ENCODE peak calls at places on chromosomes 3 and 15, in five cellular contexts. W is mesendoderm, D is endodermal cell, C is neuronal stem cell, O is ovary. S is an unnamed sample. For H3K4me1, the result is how much of the 10 kb centered on the place peaks cover.

GRCh38 chr3:188286087-188286513 is 132.1 kb downstream of the LPP start:
- DNase-seq in W (no peak), D (no peak), C (no peak), O (no peak), S (no peak)

GRCh38 chr3:123881771-123882170 is 2.4 kb downstream of the MYLK start:
- DNase-seq in W (peak), D (peak), C (no peak), O (no peak), S (no peak)

GRCh38 chr3:179116816-179117215 is 31.3 kb upstream of the PIK3CA start:
- DNase-seq in W (no peak), D (no peak), C (no peak), O (no peak), S (no peak)

GRCh38 chr3:126493731-126494130 is 18.0 kb upstream of the ZXDC start:
- DNase-seq in W (no peak), D (no peak), C (no peak), O (no peak), S (no peak)

GRCh38 chr3:160259589-160259988 is 34.4 kb downstream of the C3orf80 start:
- DNase-seq in W (no peak), D (no peak), C (no peak), O (no peak), S (no peak)

GRCh38 chr3:55701997-55702396 is 214.9 kb upstream of the WNT5A start:
- DNase-seq in W (no peak), D (no peak), C (no peak), O (no peak), S (no peak)

GRCh38 chr15:101521563-101521962 is 32.1 kb upstream of the PCSK6 start:
- DNase-seq in W (no peak), D (no peak), C (no peak), O (no peak), S (no peak)

GRCh38 chr15:100167884-100168375 is 173.8 kb downstream of the ADAMTS17 start:
- DNase-seq in W (no peak), D (no peak), C (no peak), O (no peak), S (no peak)

GRCh38 chr3:115512565-115513410 is 110.5 kb upstream of the GAP43 start:
- DNase-seq in W (peak), D (peak), C (peak), O (peak), S (peak)

GRCh38 chr15:57109005-57109404 is 190.6 kb downstream of the TCF12 start:
- DNase-seq in W (no peak), D (no peak), C (no peak), O (no peak), S (no peak)

GRCh38 chr3:149330609-149331008 is 2.8 kb downstream of the TM4SF18 start:
- DNase-seq in W (no peak), D (no peak), C (no peak), O (no peak), S (no peak)

GRCh38 chr3:53166781-53167291 is 5.8 kb downstream of the PRKCD start:
- DNase-seq in W (no peak), D (no peak), C (no peak), O (peak), S (no peak)
- H3K4me1 ChIP-seq in W (under half), D (under half), C (under half), O (under half), S (under half)

GRCh38 chr3:134795776-134796312 is 784 bp downstream of the EPHB1 start:
- DNase-seq in W (peak), D (peak), C (peak), O (peak), S (no peak)

GRCh38 chr3:134797816-134798451 is 2.9 kb downstream of the EPHB1 start:
- DNase-seq in W (no peak), D (peak), C (no peak), O (no peak), S (no peak)

GRCh38 chr3:134796313-134797079 is 1.4 kb downstream of the EPHB1 start:
- DNase-seq in W (peak), D (peak), C (peak), O (peak), S (no peak)

GRCh38 chr3:134798681-134799311 is 3.7 kb downstream of the EPHB1 start:
- DNase-seq in W (no peak), D (peak), C (no peak), O (no peak), S (no peak)

DNA sequence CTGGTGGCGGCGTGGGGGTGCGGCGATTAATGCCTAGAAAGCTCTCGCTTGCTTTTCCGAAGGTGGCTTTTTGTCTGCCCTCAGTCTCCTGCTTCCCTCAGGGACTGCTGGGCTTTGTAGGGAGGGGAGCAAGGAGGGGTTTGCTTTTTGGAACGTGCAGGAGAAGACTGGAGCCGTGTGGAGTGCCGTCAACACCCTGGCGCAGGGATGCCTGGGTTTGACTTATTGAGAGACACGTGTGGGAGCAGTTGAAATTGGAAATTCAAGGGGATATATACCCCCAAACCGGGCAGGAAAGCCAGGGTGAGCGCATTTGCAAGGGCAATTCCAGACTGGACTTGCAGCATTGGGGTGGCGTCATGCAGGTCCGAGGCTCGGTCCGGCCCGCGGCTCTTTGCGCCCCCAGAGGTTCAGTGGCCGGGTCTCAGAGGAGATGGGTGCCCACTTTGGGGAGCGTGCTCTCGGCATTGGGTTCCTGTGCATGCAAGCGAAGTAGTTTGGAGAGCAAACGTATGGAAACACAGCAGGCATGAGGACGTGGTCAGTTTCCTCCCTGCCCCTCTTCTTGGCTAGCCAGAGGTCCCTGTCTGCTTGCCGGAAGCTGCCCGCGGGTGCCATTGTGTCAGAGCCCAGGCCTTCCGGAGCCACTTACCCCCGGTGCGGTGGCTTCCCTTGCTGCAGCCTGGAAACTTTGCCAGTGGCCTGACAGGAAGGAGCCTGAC is 2.2 kb downstream of the EPHB1 start:
- DNase-seq in W (peak), D (peak), C (no peak), O (no peak), S (no peak)
- H3K4me3 ChIP-seq in W (no peak), D (peak), C (peak), O (peak), S (no peak)

GRCh38 chr3:182323898-182324297 is 469.4 kb upstream of the ATP11B start:
- DNase-seq in W (no peak), D (no peak), C (no peak), O (no peak), S (no peak)
- H3K27ac ChIP-seq in W (no peak), D (peak), C (no peak), O (no peak), S (no peak)

GRCh38 chr3:71131893-71132314 is 451.6 kb downstream of the FOXP1 start:
- DNase-seq in W (peak), D (no peak), C (no peak), O (no peak), S (no peak)
- H3K4me1 ChIP-seq in W (under half), D (under half), C (under half), O (under half), S (half or more)

GRCh38 chr3:12347301-12347700 is 58.4 kb downstream of the PPARG start:
- DNase-seq in W (no peak), D (no peak), C (no peak), O (no peak), S (no peak)

GRCh38 chr3:12343091-12343494 is 54.2 kb downstream of the PPARG start:
- DNase-seq in W (no peak), D (no peak), C (no peak), O (no peak), S (no peak)

GRCh38 chr3:12345141-12345561 is 56.3 kb downstream of the PPARG start:
- DNase-seq in W (peak), D (no peak), C (no peak), O (no peak), S (no peak)

GRCh38 chr3:12342151-12342550 is 53.3 kb downstream of the PPARG start:
- DNase-seq in W (no peak), D (no peak), C (no peak), O (no peak), S (no peak)

DNA sequence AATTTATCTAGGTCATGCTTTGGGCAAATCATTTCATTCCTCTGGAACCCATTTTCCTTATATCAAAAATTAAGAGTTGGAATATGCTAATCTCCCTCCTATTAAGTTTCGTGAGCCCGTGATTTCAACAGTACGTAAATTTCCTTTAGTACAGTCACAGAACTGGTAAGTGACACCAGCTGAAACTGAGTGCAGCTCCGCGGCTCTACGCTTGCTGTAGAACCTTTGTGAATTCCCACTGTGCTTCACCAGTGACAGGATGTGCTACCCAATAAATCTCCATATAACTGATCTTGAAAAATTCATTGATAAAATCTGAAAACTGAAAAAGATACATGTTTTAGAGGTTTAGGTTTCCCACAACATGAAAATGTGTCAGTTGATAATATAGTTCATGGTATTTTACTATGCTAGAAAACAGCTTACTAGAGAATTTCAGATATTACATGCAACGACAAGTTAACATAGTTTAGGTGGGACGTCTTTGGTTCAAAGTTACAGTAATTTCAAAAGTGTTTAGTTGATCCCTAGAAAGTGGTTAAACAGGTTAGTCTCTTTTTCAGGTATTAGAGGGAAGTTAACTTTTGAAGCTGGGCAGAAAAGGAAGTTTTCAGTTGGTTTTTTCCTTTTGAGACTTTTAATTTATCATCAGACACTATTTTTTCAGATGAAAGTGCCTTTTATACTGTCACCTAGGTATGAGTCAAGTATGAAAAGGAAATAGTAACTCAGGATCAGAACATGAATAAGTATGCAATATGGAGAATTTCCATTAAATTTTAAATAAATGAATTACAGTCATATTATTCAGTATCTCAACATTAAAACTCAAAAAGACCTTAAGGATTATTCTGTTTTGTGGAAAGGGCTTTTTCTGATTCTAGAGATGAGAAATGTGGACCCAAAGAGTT is 57.0 kb downstream of the PPARG start:
- DNase-seq in W (no peak), D (no peak), C (no peak), O (no peak), S (no peak)
- H3K4me3 ChIP-seq in W (no peak), D (no peak), C (no peak), O (no peak), S (no peak)

DNA sequence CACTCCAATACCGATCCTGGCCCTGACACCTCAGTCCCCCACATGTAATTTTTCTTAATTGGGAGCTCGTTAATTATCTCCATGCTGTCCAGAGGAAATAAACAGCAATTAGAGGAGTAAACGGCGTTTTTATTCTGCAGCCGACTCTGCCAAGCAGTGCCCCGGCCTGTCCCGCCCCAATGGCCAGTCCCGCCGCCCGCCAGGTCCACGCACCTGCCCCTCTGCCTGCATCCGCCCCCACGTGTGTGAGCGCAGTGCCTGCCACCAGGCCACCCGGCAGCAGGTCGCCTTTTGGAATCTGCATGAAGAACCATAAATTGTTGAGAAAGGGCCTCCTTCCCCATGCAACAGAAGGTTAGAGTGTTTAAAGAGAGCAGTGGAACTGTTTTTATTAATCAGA is 87.4 kb upstream of the LINGO1 start:
- DNase-seq in W (no peak), D (no peak), C (no peak), O (no peak), S (no peak)
- H3K27ac ChIP-seq in W (no peak), D (no peak), C (no peak), O (no peak), S (no peak)

GRCh38 chr3:58209933-58210332 is 839 bp downstream of the DNASE1L3 start:
- DNase-seq in W (no peak), D (no peak), C (no peak), O (no peak), S (no peak)
- H3K4me1 ChIP-seq in W (under half), D (under half), C (under half), O (under half), S (under half)

GRCh38 chr15:65757256-65757655 is 34.8 kb downstream of the DENND4A start:
- DNase-seq in W (no peak), D (no peak), C (no peak), O (no peak), S (no peak)
- H3K4me3 ChIP-seq in W (no peak), D (no peak), C (no peak), O (no peak), S (no peak)

DNA sequence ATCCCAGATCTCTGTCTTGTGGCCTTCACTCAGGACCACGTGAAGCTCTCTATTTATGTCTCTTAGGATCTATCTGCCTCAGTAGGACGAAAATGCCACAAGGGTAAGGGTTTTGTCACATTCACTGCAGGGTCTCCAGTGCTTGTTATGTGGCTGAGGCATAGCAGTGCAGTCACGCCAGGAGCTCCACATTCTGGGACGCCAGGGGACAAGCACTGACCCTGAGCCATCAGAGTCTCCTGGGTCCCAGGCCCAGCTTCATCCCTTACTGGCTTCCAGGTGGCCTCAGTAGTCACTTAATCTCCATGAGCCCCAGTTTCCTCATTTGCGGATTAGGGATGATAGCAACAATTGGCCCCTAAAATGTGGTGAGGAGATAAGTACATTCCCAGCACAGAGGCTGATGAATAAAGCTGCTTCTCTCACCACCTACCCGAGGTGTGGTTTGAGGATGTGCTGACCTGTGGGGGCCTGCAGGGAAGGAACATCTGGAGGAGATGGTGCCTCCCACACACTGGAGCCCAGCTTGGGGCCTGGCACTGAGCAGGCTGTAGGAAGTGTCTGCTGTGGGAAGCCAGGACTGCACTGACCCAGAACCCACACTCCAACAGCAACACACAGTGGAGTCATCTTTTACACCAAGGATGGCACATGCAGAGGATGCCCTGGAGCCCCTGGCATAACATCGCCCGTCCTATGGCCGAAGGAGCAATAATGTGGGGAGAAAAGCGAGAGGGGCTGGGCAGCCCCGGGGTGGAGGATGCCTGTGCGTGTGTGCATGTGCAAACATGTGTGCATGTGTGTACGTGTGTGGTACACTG is 93.2 kb upstream of the IQSEC1 start:
- DNase-seq in W (no peak), D (no peak), C (no peak), O (no peak), S (no peak)
- H3K27ac ChIP-seq in W (no peak), D (no peak), C (no peak), O (no peak), S (no peak)

S was measured in CD4-positive, alpha-beta memory T cell.